ENCODE peak calls at places on chromosome 4, in seven cellular contexts. D is cardiac septum, W is sciatic nerve, Q is mesothelial cell of epicardium, Z is dermis microvascular lymphatic vessel endothelial cell, S is AG08396, P is retinal pigment epithelial cell. V is an unnamed sample.

GRCh38 chr4:110152386-110152785 is 46.0 kb downstream of the ELOVL6 start:
- DNase-seq in D (no peak), W (no peak), Q (no peak), Z (no peak), S (no peak), P (no peak), V (no peak)

GRCh38 chr4:82746705-82747567 is 51.7 kb downstream of the SCD5 start:
- DNase-seq in D (no peak), W (no peak), Q (no peak), Z (no peak), S (no peak), P (no peak), V (no peak)

GRCh38 chr4:105933083-105933482 is 37.8 kb downstream of the NPNT start:
- DNase-seq in D (no peak), W (no peak), Q (no peak), Z (no peak), S (no peak), P (no peak), V (no peak)

GRCh38 chr4:6472387-6473263 is at the start of gene PPP2R2C:
- DNase-seq in D (no peak), W (peak; percentile 39), Q (peak; percentile 38), Z (no peak), S (no peak), P (no peak), V (no peak)

GRCh38 chr4:67886281-67886680 is 2.5 kb upstream of the TMPRSS11D start:
- DNase-seq in D (no peak), W (no peak), Q (no peak), Z (peak; percentile 71), S (no peak), P (peak; percentile 12), V (no peak)

GRCh38 chr4:6699903-6700302 is 6.2 kb downstream of the S100P start:
- DNase-seq in D (no peak), W (no peak), Q (no peak), Z (no peak), S (no peak), P (no peak), V (no peak)

GRCh38 chr4:5636766-5637670 is 71.3 kb downstream of the EVC2 start:
- DNase-seq in D (peak; percentile 66), W (no peak), Q (no peak), Z (no peak), S (no peak), P (no peak), V (no peak)

GRCh38 chr4:26896636-26897035 is 36.0 kb downstream of the STIM2 start:
- DNase-seq in D (no peak), W (no peak), Q (no peak), Z (no peak), S (peak; percentile 13), P (peak; percentile 51), V (no peak)

GRCh38 chr4:24855741-24856140 is 57.1 kb downstream of the CCDC149 start:
- DNase-seq in D (no peak), W (no peak), Q (no peak), Z (no peak), S (no peak), P (no peak), V (no peak)

GRCh38 chr4:54233697-54234496 is 4.8 kb downstream of the PDGFRA start:
- DNase-seq in D (peak; percentile 90), W (peak; percentile 91), Q (peak; percentile 85), Z (peak; percentile 63), S (peak; percentile 77), P (peak; percentile 41), V (peak; percentile 96)

GRCh38 chr4:156303708-156304107 is 350.0 kb upstream of the CTSO start:
- DNase-seq in D (no peak), W (no peak), Q (no peak), Z (no peak), S (no peak), P (no peak), V (no peak)

GRCh38 chr4:185113340-185113739 is 29.7 kb upstream of the SLC25A4 start:
- DNase-seq in D (no peak), W (no peak), Q (no peak), Z (no peak), S (no peak), P (no peak), V (no peak)

GRCh38 chr4:112647785-112648184 is 10.8 kb downstream of the LARP7 start:
- DNase-seq in D (no peak), W (no peak), Q (no peak), Z (no peak), S (no peak), P (no peak), V (no peak)

GRCh38 chr4:145535202-145535601 is 53.5 kb downstream of the SMAD1 start:
- DNase-seq in D (no peak), W (no peak), Q (no peak), Z (no peak), S (no peak), P (no peak), V (no peak)

GRCh38 chr4:177229331-177229730 is 80.3 kb upstream of the NEIL3 start:
- DNase-seq in D (no peak), W (no peak), Q (no peak), Z (no peak), S (peak; percentile 41), P (no peak), V (no peak)

GRCh38 chr4:186724048-186724860 is 598 bp upstream of the FAT1 start:
- DNase-seq in D (no peak), W (peak; percentile 74), Q (peak; percentile 67), Z (no peak), S (peak; percentile 77), P (no peak), V (peak; percentile 38)

GRCh38 chr4:74217365-74217764 is 59.4 kb downstream of the MTHFD2L start:
- DNase-seq in D (no peak), W (no peak), Q (no peak), Z (peak; percentile 26), S (no peak), P (no peak), V (no peak)

GRCh38 chr4:48858130-48858529 is 27.2 kb downstream of the OCIAD1 start:
- DNase-seq in D (no peak), W (no peak), Q (no peak), Z (no peak), S (no peak), P (no peak), V (no peak)

GRCh38 chr4:16745009-16745408 is 153.4 kb downstream of the LDB2 start:
- DNase-seq in D (no peak), W (no peak), Q (no peak), Z (no peak), S (peak; percentile 57), P (peak; percentile 64), V (no peak)